ENCODE peak calls at places on chromosomes 6 and 20, in nine cellular contexts. One of them, this sample, is unnamed.

GRCh38 chr6:68235192-68235812 is 399.8 kb upstream of the ADGRB3 start:
- DNase-seq in neural progenitor cell: no peak
- DNase-seq in MM.1S: no peak
- DNase-seq in SK-N-SH: no peak
- DNase-seq in PC-3: peak
- DNase-seq in GM23248: no peak
- DNase-seq in GM23338: no peak
- DNase-seq in OCI-LY7: no peak
- DNase-seq in hepatocyte: no peak
- DNase-seq in this sample: no peak

GRCh38 chr20:4328541-4328940 is 313.2 kb upstream of the RNF24 start:
- DNase-seq in GM23338: no peak
- DNase-seq in hepatocyte: no peak
- DNase-seq in MM.1S: no peak
- DNase-seq in OCI-LY7: no peak
- DNase-seq in PC-3: no peak
- DNase-seq in GM23248: peak
- DNase-seq in neural progenitor cell: no peak
- DNase-seq in SK-N-SH: no peak
- DNase-seq in this sample: no peak

GRCh38 chr6:36633915-36634314 is 39.8 kb downstream of the SRSF3 start:
- DNase-seq in GM23338: no peak
- DNase-seq in PC-3: peak
- DNase-seq in OCI-LY7: no peak
- DNase-seq in SK-N-SH: peak
- DNase-seq in hepatocyte: peak
- DNase-seq in MM.1S: no peak
- DNase-seq in neural progenitor cell: no peak
- DNase-seq in GM23248: peak
- DNase-seq in this sample: no peak

GRCh38 chr6:15682965-15683822 is 20.4 kb upstream of the DTNBP1 start:
- DNase-seq in GM23338: no peak
- DNase-seq in hepatocyte: peak
- DNase-seq in GM23248: no peak
- DNase-seq in neural progenitor cell: no peak
- DNase-seq in OCI-LY7: peak
- DNase-seq in MM.1S: no peak
- DNase-seq in SK-N-SH: no peak
- DNase-seq in PC-3: no peak
- DNase-seq in this sample: no peak

GRCh38 chr20:58028123-58028522 is 200.3 kb downstream of the ANKRD60 start:
- DNase-seq in PC-3: no peak
- DNase-seq in hepatocyte: no peak
- DNase-seq in SK-N-SH: no peak
- DNase-seq in MM.1S: no peak
- DNase-seq in OCI-LY7: no peak
- DNase-seq in GM23338: peak
- DNase-seq in GM23248: no peak
- DNase-seq in neural progenitor cell: peak
- DNase-seq in this sample: no peak

GRCh38 chr6:7617954-7618764 is 28.2 kb downstream of the SNRNP48 start:
- DNase-seq in PC-3: peak
- DNase-seq in OCI-LY7: no peak
- DNase-seq in SK-N-SH: no peak
- DNase-seq in neural progenitor cell: no peak
- DNase-seq in GM23338: no peak
- DNase-seq in MM.1S: peak
- DNase-seq in GM23248: peak
- DNase-seq in hepatocyte: no peak
- DNase-seq in this sample: no peak

GRCh38 chr6:23174781-23175361 is 605.5 kb downstream of the HDGFL1 start:
- DNase-seq in neural progenitor cell: no peak
- DNase-seq in PC-3: peak
- DNase-seq in MM.1S: no peak
- DNase-seq in GM23338: no peak
- DNase-seq in SK-N-SH: no peak
- DNase-seq in GM23248: peak
- DNase-seq in hepatocyte: no peak
- DNase-seq in OCI-LY7: no peak
- DNase-seq in this sample: peak

GRCh38 chr6:126475449-126475848 is 135.5 kb downstream of the CENPW start:
- DNase-seq in neural progenitor cell: no peak
- DNase-seq in PC-3: no peak
- DNase-seq in hepatocyte: no peak
- DNase-seq in SK-N-SH: no peak
- DNase-seq in MM.1S: no peak
- DNase-seq in GM23248: no peak
- DNase-seq in GM23338: no peak
- DNase-seq in OCI-LY7: no peak
- DNase-seq in this sample: no peak

GRCh38 chr6:53252177-53252692 is 96.5 kb downstream of the ELOVL5 start:
- DNase-seq in MM.1S: no peak
- DNase-seq in OCI-LY7: no peak
- DNase-seq in PC-3: no peak
- DNase-seq in SK-N-SH: no peak
- DNase-seq in GM23338: no peak
- DNase-seq in GM23248: no peak
- DNase-seq in neural progenitor cell: no peak
- DNase-seq in hepatocyte: no peak
- DNase-seq in this sample: no peak

GRCh38 chr20:14925286-14925685 is 587.9 kb upstream of the FLRT3 start:
- DNase-seq in GM23338: no peak
- DNase-seq in SK-N-SH: no peak
- DNase-seq in hepatocyte: no peak
- DNase-seq in PC-3: peak
- DNase-seq in neural progenitor cell: no peak
- DNase-seq in GM23248: peak
- DNase-seq in MM.1S: no peak
- DNase-seq in OCI-LY7: no peak
- DNase-seq in this sample: no peak

GRCh38 chr20:50320910-50321796 is 130.5 kb downstream of the CEBPB start:
- DNase-seq in neural progenitor cell: peak
- DNase-seq in GM23338: peak
- DNase-seq in OCI-LY7: no peak
- DNase-seq in GM23248: peak
- DNase-seq in hepatocyte: peak
- DNase-seq in MM.1S: no peak
- DNase-seq in SK-N-SH: peak
- DNase-seq in PC-3: peak
- DNase-seq in this sample: peak

GRCh38 chr6:145836767-145837166 is 22.2 kb upstream of the FBXO30 start:
- DNase-seq in PC-3: no peak
- DNase-seq in hepatocyte: no peak
- DNase-seq in OCI-LY7: no peak
- DNase-seq in GM23248: peak
- DNase-seq in GM23338: no peak
- DNase-seq in MM.1S: no peak
- DNase-seq in SK-N-SH: no peak
- DNase-seq in neural progenitor cell: no peak
- DNase-seq in this sample: no peak

GRCh38 chr20:45826381-45827019 is 612 bp downstream of the TNNC2 start:
- DNase-seq in GM23248: peak
- DNase-seq in neural progenitor cell: no peak
- DNase-seq in OCI-LY7: no peak
- DNase-seq in hepatocyte: no peak
- DNase-seq in SK-N-SH: no peak
- DNase-seq in GM23338: no peak
- DNase-seq in MM.1S: no peak
- DNase-seq in PC-3: no peak
- DNase-seq in this sample: no peak

GRCh38 chr20:23551786-23552185 is 16.5 kb downstream of the CST9L start:
- DNase-seq in SK-N-SH: no peak
- DNase-seq in OCI-LY7: no peak
- DNase-seq in PC-3: no peak
- DNase-seq in GM23248: no peak
- DNase-seq in GM23338: no peak
- DNase-seq in hepatocyte: no peak
- DNase-seq in neural progenitor cell: no peak
- DNase-seq in MM.1S: no peak
- DNase-seq in this sample: no peak

GRCh38 chr20:23548408-23548807 is 19.9 kb downstream of the CST9L start:
- DNase-seq in OCI-LY7: no peak
- DNase-seq in PC-3: no peak
- DNase-seq in SK-N-SH: no peak
- DNase-seq in neural progenitor cell: no peak
- DNase-seq in MM.1S: no peak
- DNase-seq in GM23248: no peak
- DNase-seq in GM23338: no peak
- DNase-seq in hepatocyte: no peak
- DNase-seq in this sample: no peak

GRCh38 chr20:23547613-23548012 is 20.7 kb downstream of the CST9L start:
- DNase-seq in PC-3: no peak
- DNase-seq in neural progenitor cell: no peak
- DNase-seq in GM23338: no peak
- DNase-seq in MM.1S: no peak
- DNase-seq in GM23248: no peak
- DNase-seq in SK-N-SH: no peak
- DNase-seq in OCI-LY7: no peak
- DNase-seq in hepatocyte: no peak
- DNase-seq in this sample: no peak

GRCh38 chr20:23551383-23551782 is 16.9 kb downstream of the CST9L start:
- DNase-seq in PC-3: no peak
- DNase-seq in neural progenitor cell: no peak
- DNase-seq in GM23338: no peak
- DNase-seq in OCI-LY7: no peak
- DNase-seq in MM.1S: no peak
- DNase-seq in SK-N-SH: no peak
- DNase-seq in hepatocyte: no peak
- DNase-seq in GM23248: no peak
- DNase-seq in this sample: no peak

GRCh38 chr20:23550227-23550626 is 18.1 kb downstream of the CST9L start:
- DNase-seq in OCI-LY7: no peak
- DNase-seq in hepatocyte: no peak
- DNase-seq in GM23248: no peak
- DNase-seq in SK-N-SH: no peak
- DNase-seq in MM.1S: no peak
- DNase-seq in PC-3: no peak
- DNase-seq in GM23338: no peak
- DNase-seq in neural progenitor cell: no peak
- DNase-seq in this sample: no peak
- TF ChIP-seq EZH2phosphoT487 in OCI-LY7: no peak
- TF ChIP-seq EZH2phosphoT487 in hepatocyte: no peak
- TF ChIP-seq EZH2phosphoT487 in GM23248: no peak
- TF ChIP-seq EZH2phosphoT487 in SK-N-SH: no peak
- TF ChIP-seq EZH2phosphoT487 in MM.1S: no peak
- TF ChIP-seq EZH2phosphoT487 in PC-3: no peak
- TF ChIP-seq EZH2phosphoT487 in GM23338: no peak
- TF ChIP-seq EZH2phosphoT487 in neural progenitor cell: no peak
- TF ChIP-seq EZH2phosphoT487 in this sample: no peak

GRCh38 chr6:89792881-89793280 is 26.7 kb downstream of the MDN1 start:
- DNase-seq in GM23338: peak
- DNase-seq in SK-N-SH: peak
- DNase-seq in OCI-LY7: peak
- DNase-seq in hepatocyte: peak
- DNase-seq in MM.1S: peak
- DNase-seq in GM23248: peak
- DNase-seq in PC-3: peak
- DNase-seq in neural progenitor cell: peak
- DNase-seq in this sample: peak
- TF ChIP-seq EZH2phosphoT487 in GM23338: no peak
- TF ChIP-seq EZH2phosphoT487 in SK-N-SH: no peak
- TF ChIP-seq EZH2phosphoT487 in OCI-LY7: no peak
- TF ChIP-seq EZH2phosphoT487 in hepatocyte: no peak
- TF ChIP-seq EZH2phosphoT487 in MM.1S: no peak
- TF ChIP-seq EZH2phosphoT487 in GM23248: no peak
- TF ChIP-seq EZH2phosphoT487 in PC-3: no peak
- TF ChIP-seq EZH2phosphoT487 in neural progenitor cell: no peak
- TF ChIP-seq EZH2phosphoT487 in this sample: no peak

GRCh38 chr6:160971151-160971550 is 20.4 kb upstream of the MAP3K4 start:
- DNase-seq in SK-N-SH: no peak
- DNase-seq in GM23248: no peak
- DNase-seq in MM.1S: no peak
- DNase-seq in neural progenitor cell: no peak
- DNase-seq in PC-3: no peak
- DNase-seq in GM23338: no peak
- DNase-seq in OCI-LY7: no peak
- DNase-seq in hepatocyte: no peak
- DNase-seq in this sample: no peak

GRCh38 chr6:160974304-160974771 is 17.2 kb upstream of the MAP3K4 start:
- DNase-seq in PC-3: no peak
- DNase-seq in hepatocyte: peak
- DNase-seq in OCI-LY7: no peak
- DNase-seq in GM23338: no peak
- DNase-seq in GM23248: peak
- DNase-seq in neural progenitor cell: no peak
- DNase-seq in SK-N-SH: no peak
- DNase-seq in MM.1S: no peak
- DNase-seq in this sample: no peak

GRCh38 chr6:160973311-160973710 is 18.3 kb upstream of the MAP3K4 start:
- DNase-seq in GM23248: peak
- DNase-seq in neural progenitor cell: no peak
- DNase-seq in PC-3: no peak
- DNase-seq in MM.1S: no peak
- DNase-seq in OCI-LY7: no peak
- DNase-seq in GM23338: no peak
- DNase-seq in hepatocyte: peak
- DNase-seq in SK-N-SH: peak
- DNase-seq in this sample: no peak

GRCh38 chr6:160973856-160974255 is 17.7 kb upstream of the MAP3K4 start:
- DNase-seq in GM23338: no peak
- DNase-seq in GM23248: peak
- DNase-seq in hepatocyte: no peak
- DNase-seq in neural progenitor cell: no peak
- DNase-seq in OCI-LY7: no peak
- DNase-seq in SK-N-SH: peak
- DNase-seq in MM.1S: no peak
- DNase-seq in PC-3: no peak
- DNase-seq in this sample: no peak

GRCh38 chr6:160972111-160972510 is 19.5 kb upstream of the MAP3K4 start:
- DNase-seq in GM23248: peak
- DNase-seq in MM.1S: peak
- DNase-seq in PC-3: peak
- DNase-seq in hepatocyte: no peak
- DNase-seq in OCI-LY7: no peak
- DNase-seq in SK-N-SH: no peak
- DNase-seq in GM23338: no peak
- DNase-seq in neural progenitor cell: no peak
- DNase-seq in this sample: no peak
- TF ChIP-seq EZH2phosphoT487 in GM23248: no peak
- TF ChIP-seq EZH2phosphoT487 in MM.1S: no peak
- TF ChIP-seq EZH2phosphoT487 in PC-3: no peak
- TF ChIP-seq EZH2phosphoT487 in hepatocyte: no peak
- TF ChIP-seq EZH2phosphoT487 in OCI-LY7: no peak
- TF ChIP-seq EZH2phosphoT487 in SK-N-SH: no peak
- TF ChIP-seq EZH2phosphoT487 in GM23338: no peak
- TF ChIP-seq EZH2phosphoT487 in neural progenitor cell: no peak
- TF ChIP-seq EZH2phosphoT487 in this sample: no peak

DNA sequence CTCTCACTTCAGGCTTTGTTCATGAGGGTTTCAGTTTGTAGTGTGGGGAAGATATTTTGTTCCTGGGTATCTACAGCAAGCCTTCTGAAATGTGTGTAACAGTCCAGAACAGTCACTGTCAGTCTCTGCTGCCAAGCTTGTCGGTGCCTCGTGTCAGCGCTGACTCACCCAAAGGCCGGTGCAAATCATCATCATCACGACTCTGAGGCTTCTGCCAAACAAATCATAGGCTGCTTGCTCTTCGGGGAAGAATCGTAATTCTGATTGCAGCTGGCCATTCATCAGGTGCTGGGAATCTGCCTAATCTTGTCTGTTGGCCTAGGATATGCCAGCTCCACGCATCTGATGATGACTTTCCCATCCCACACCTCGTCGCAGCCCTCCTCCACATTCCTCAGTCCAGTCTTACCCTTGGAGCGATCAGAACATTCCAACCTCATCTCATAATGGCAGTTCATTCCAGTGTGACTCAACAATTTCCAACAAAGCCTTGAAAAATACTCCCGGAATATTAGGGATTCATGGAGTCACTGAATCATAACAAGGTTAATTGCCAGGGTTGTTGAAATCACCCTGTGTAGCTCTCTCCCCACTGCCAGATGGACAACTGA is 40.9 kb downstream of the ALDH8A1 start:
- DNase-seq in MM.1S: no peak
- DNase-seq in SK-N-SH: no peak
- DNase-seq in neural progenitor cell: no peak
- DNase-seq in OCI-LY7: no peak
- DNase-seq in PC-3: peak
- DNase-seq in hepatocyte: peak
- DNase-seq in GM23248: peak
- DNase-seq in GM23338: no peak
- DNase-seq in this sample: peak
- TF ChIP-seq EZH2phosphoT487 in MM.1S: no peak
- TF ChIP-seq EZH2phosphoT487 in SK-N-SH: no peak
- TF ChIP-seq EZH2phosphoT487 in neural progenitor cell: no peak
- TF ChIP-seq EZH2phosphoT487 in OCI-LY7: no peak
- TF ChIP-seq EZH2phosphoT487 in PC-3: no peak
- TF ChIP-seq EZH2phosphoT487 in hepatocyte: no peak
- TF ChIP-seq EZH2phosphoT487 in GM23248: no peak
- TF ChIP-seq EZH2phosphoT487 in GM23338: no peak
- TF ChIP-seq EZH2phosphoT487 in this sample: no peak